ENCODE peak calls at places on chromosomes 16 and 17, in four cellular contexts. D is GM12878, N is K562, F is HepG2. L is an unnamed sample.

GRCh38 chr16:58492066-58492465 is 7.9 kb upstream of the NDRG4 start:
- DNase-seq in F (no peak), N (no peak), D (no peak), L (no peak)

GRCh38 chr17:151886-152859 is 14.8 kb downstream of the SCGB1C2 start:
- DNase-seq in N (no peak), D (no peak), F (no peak), L (no peak)

GRCh38 chr17:48728232-48729231 is at the start of gene HOXB13:
- DNase-seq in N (peak), F (no peak), D (no peak), L (peak)

GRCh38 chr17:70084476-70084875 is 9.5 kb downstream of the KCNJ16 start:
- DNase-seq in F (no peak), D (no peak), N (no peak), L (no peak)

GRCh38 chr17:76268015-76268749 is 3.0 kb downstream of the UBALD2 start:
- DNase-seq in F (no peak), N (peak), D (peak), L (peak)

GRCh38 chr16:50182441-50182840 is 29.3 kb downstream of the TENT4B start:
- DNase-seq in F (no peak), N (no peak), D (no peak), L (no peak)

GRCh38 chr17:6079155-6079554 is 9.0 kb downstream of the WSCD1 start:
- DNase-seq in D (no peak), N (no peak), F (no peak), L (no peak)

GRCh38 chr17:77140878-77141767 is at the start of gene SEC14L1:
- DNase-seq in D (no peak), F (peak), N (peak), L (peak)

GRCh38 chr17:71188811-71189492 is 931.9 kb upstream of the SOX9 start:
- DNase-seq in F (no peak), N (no peak), D (no peak), L (no peak)

GRCh38 chr17:61545335-61545938 is 45.6 kb downstream of the NACA2 start:
- DNase-seq in F (no peak), N (no peak), D (no peak), L (no peak)

GRCh38 chr17:46991618-46992017 is 12.6 kb upstream of the RPRML start:
- DNase-seq in N (no peak), F (no peak), D (no peak), L (no peak)

GRCh38 chr16:583815-584591 is 5.9 kb upstream of the RAB40C start:
- DNase-seq in F (no peak), N (no peak), D (no peak), L (peak)

GRCh38 chr17:81026266-81027036 is 8.5 kb upstream of the BAIAP2 start:
- DNase-seq in F (no peak), N (no peak), D (no peak), L (peak)

GRCh38 chr17:59508999-59509398 is 56.4 kb upstream of the DHX40 start:
- DNase-seq in F (no peak), D (no peak), N (no peak), L (no peak)

GRCh38 chr16:87690911-87691685 is 74.7 kb downstream of the KLHDC4 start:
- DNase-seq in F (no peak), D (no peak), N (no peak), L (no peak)

GRCh38 chr17:15981208-15981607 is 18.3 kb downstream of the ZSWIM7 start:
- DNase-seq in D (peak), F (no peak), N (no peak), L (no peak)

GRCh38 chr16:72884037-72884436 is 163.9 kb downstream of the ZFHX3 start:
- DNase-seq in D (no peak), N (no peak), F (no peak), L (no peak)

GRCh38 chr17:7079581-7080444 is at the start of gene CLEC10A:
- DNase-seq in F (no peak), D (no peak), N (peak), L (no peak)

GRCh38 chr17:57328109-57328882 is 72.0 kb downstream of the MSI2 start:
- DNase-seq in F (no peak), N (no peak), D (no peak), L (no peak)

GRCh38 chr16:49596119-49596518 is 222.5 kb downstream of the C16orf78 start:
- DNase-seq in F (no peak), D (no peak), N (peak), L (peak)

GRCh38 chr17:59859444-59860025 is 33.2 kb downstream of the TUBD1 start:
- DNase-seq in D (no peak), F (peak), N (no peak), L (no peak)

GRCh38 chr16:14155572-14156213 is 84.6 kb downstream of the MRTFB start:
- DNase-seq in N (no peak), F (no peak), D (no peak), L (no peak)

GRCh38 chr16:58329147-58329546 is 34.3 kb upstream of the PRSS54 start:
- DNase-seq in F (no peak), D (no peak), N (no peak), L (no peak)

GRCh38 chr17:74859439-74860228 is at the start of gene GRIN2C:
- DNase-seq in D (no peak), F (no peak), N (peak), L (peak)

GRCh38 chr16:85261657-85262557 is 149.6 kb upstream of the CIBAR2 start:
- DNase-seq in F (no peak), N (no peak), D (no peak), L (no peak)

GRCh38 chr17:65438173-65438572 is 123.3 kb downstream of the AXIN2 start:
- DNase-seq in D (no peak), N (no peak), F (no peak), L (no peak)

GRCh38 chr17:65442250-65442649 is 119.2 kb downstream of the AXIN2 start:
- DNase-seq in F (no peak), N (no peak), D (no peak), L (no peak)

GRCh38 chr17:65441053-65441635 is 120.3 kb downstream of the AXIN2 start:
- DNase-seq in F (no peak), D (no peak), N (no peak), L (no peak)

GRCh38 chr17:65436871-65437270 is 124.6 kb downstream of the AXIN2 start:
- DNase-seq in N (no peak), F (no peak), D (no peak), L (no peak)

DNA sequence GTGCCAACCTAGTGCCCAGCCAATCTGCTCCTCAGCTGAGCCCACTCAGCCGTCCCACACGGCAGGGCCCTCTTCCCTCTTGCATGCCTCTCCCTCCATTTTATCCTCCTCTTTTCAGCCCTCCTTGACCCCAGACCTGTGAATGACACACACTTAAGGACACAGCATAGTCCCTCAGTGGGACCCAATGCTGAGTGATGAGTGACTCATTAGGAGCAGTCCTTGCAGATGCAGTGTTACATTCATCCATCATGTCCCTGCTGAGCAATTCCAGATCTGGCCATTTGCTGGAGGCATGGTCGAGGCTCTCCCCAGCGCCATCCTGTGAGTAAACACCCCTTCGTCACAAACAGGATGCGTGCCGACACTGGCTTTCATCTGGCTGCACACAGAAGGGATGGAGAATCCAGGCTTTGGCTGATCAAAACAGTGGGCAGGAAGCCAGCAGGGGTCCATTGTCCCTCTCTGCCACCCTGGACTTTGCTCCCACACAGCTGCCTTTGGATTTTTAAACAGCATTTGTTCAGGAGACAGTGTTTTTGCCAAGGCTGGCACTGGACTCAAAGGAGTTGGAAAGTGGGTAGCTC is 122.6 kb downstream of the AXIN2 start:
- DNase-seq in F (peak), D (no peak), N (no peak), L (peak)
- TF ChIP-seq ZBTB33 in F (peak), D (no peak), N (no peak), L (no peak)

DNA sequence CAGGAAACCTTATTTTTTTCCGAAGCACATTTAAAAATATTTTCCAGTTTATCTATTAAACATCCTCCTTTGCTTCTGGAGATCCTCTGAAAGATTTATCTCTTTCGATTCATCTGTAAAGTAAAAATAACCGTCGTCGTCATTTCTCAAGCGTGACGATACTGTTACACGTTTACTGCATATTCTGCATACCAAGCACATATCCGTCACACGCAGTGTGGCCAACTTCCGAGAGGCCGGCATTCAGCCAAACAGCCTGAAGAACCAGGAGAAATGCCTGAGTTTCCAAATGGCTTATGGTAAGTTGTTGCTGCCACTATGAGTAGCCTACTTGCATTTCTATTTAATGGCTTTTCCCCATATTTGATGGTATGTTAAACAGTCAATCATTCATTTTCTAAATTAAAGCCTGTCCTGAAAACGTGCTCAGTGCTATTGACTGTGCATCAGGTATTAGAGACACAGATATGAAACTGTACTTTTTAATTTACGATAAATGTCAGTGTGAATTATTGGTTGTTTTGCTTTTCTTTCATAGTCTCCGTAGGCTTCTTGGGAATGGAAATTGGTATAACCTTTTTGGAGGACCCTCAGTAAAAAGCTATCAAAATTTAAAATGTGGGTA is 275.7 kb downstream of the WWOX start:
- DNase-seq in D (no peak), F (no peak), N (no peak), L (no peak)
- TF ChIP-seq SMC3 in D (no peak), F (no peak), N (no peak), L (no peak)

GRCh38 chr16:81478876-81479496 is 34.4 kb downstream of the CMIP start:
- DNase-seq in F (no peak), D (peak), N (no peak), L (no peak)

GRCh38 chr16:81483064-81483969 is 38.7 kb downstream of the CMIP start:
- DNase-seq in D (no peak), N (no peak), F (peak), L (no peak)

GRCh38 chr16:81482329-81483063 is 37.9 kb downstream of the CMIP start:
- DNase-seq in D (no peak), N (peak), F (no peak), L (no peak)

GRCh38 chr16:81478294-81478693 is 33.7 kb downstream of the CMIP start:
- DNase-seq in D (no peak), F (no peak), N (no peak), L (no peak)

GRCh38 chr16:81480856-81481821 is 36.5 kb downstream of the CMIP start:
- DNase-seq in D (peak), F (peak), N (peak), L (peak)
- TF ChIP-seq ZBTB33 in D (no peak), F (peak), N (peak), L (no peak)

GRCh38 chr17:67390006-67390645 is 13.0 kb downstream of the PITPNC1 start:
- DNase-seq in N (no peak), D (no peak), F (no peak), L (no peak)

GRCh38 chr17:67388986-67389385 is 11.9 kb downstream of the PITPNC1 start:
- DNase-seq in F (no peak), D (no peak), N (no peak), L (no peak)

GRCh38 chr17:67392111-67392510 is 15.0 kb downstream of the PITPNC1 start:
- DNase-seq in D (no peak), F (no peak), N (no peak), L (no peak)

GRCh38 chr17:67393809-67394418 is 16.8 kb downstream of the PITPNC1 start:
- DNase-seq in N (no peak), F (no peak), D (no peak), L (no peak)

GRCh38 chr17:67390646-67391480 is 13.8 kb downstream of the PITPNC1 start:
- DNase-seq in N (no peak), D (peak), F (peak), L (no peak)
- TF ChIP-seq SMC3 in N (no peak), D (peak), F (no peak), L (no peak)

GRCh38 chr16:28609631-28610594 is at the start of gene SULT1A1:
- DNase-seq in F (peak), N (peak), D (no peak), L (peak)
- TF ChIP-seq ZBTB33 in F (no peak), N (no peak), D (no peak), L (no peak)

GRCh38 chr17:3536736-3537135 is 20.9 kb downstream of the TRPV3 start:
- DNase-seq in F (no peak), N (no peak), D (no peak), L (no peak)
- TF ChIP-seq SMC3 in F (no peak), N (no peak), D (no peak), L (no peak)

GRCh38 chr17:72687941-72688340 is 404.5 kb downstream of the SLC39A11 start:
- DNase-seq in N (no peak), F (no peak), D (no peak), L (no peak)

GRCh38 chr17:72682597-72682996 is 409.9 kb downstream of the SLC39A11 start:
- DNase-seq in F (peak), N (no peak), D (no peak), L (no peak)

GRCh38 chr17:72681844-72682243 is 410.6 kb downstream of the SLC39A11 start:
- DNase-seq in F (no peak), N (no peak), D (no peak), L (no peak)

GRCh38 chr17:72684405-72685020 is 408.0 kb downstream of the SLC39A11 start:
- DNase-seq in D (no peak), F (peak), N (no peak), L (no peak)

GRCh38 chr17:72683506-72684404 is 408.7 kb downstream of the SLC39A11 start:
- DNase-seq in D (no peak), F (peak), N (no peak), L (no peak)
- TF ChIP-seq ZBTB33 in D (no peak), F (peak), N (no peak), L (no peak)

DNA sequence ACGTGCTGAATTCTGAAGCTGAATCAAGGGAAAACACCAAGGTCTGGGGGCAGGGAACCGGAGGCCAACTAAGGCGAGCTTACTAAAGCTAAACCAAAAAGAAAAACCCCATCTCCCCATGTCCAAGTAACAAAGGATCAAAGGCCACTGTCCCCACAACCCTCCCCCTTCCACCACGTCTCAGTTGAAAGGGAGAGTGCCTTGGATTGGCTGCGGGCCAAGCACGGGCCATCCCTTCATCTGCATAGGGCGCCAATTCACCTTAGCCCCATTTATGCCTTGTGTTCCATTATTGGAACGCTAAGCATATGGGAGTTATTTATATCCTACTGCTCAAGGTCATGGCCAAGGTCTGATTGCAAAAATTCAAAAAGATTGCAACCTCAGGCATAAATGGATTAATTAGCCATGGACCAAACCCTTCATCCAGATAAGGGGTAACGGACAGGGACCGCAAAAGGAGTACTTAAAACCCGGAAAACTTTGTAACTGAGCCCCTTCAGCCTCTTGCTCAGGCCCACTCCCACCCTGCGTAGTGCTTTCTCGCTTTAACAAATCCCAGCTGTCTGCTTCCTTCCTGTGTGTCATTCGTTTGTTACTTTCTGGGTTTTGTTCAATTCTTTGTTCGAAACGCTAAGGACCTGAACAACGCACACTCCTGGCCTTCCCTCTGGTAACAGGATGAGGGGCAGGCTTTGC is 753 bp upstream of the ATP6V0D1 start:
- DNase-seq in N (no peak), F (peak), D (no peak), L (peak)
- TF ChIP-seq SMC3 in N (no peak), F (no peak), D (no peak), L (no peak)